ENCODE peak calls at places on chromosome 3, in six cellular contexts. F is AG04449, G is pancreas, Q is cardiac fibroblast, C is brain microvascular endothelial cell, B is GM12865. T is an unnamed sample.

GRCh38 chr3:158381274-158381868 is 189.6 kb upstream of the MLF1 start:
- DNase-seq in C (no peak), Q (no peak), F (no peak), B (no peak), G (no peak), T (no peak)

GRCh38 chr3:61371123-61371522 is 119.9 kb upstream of the FHIT start:
- DNase-seq in Q (peak), F (no peak), G (no peak), B (peak), C (peak), T (peak)

GRCh38 chr3:123758081-123758564 is 126.0 kb downstream of the MYLK start:
- DNase-seq in C (no peak), Q (peak), F (no peak), B (no peak), G (no peak), T (peak)

GRCh38 chr3:126102530-126102951 is 18.6 kb upstream of the SLC41A3 start:
- DNase-seq in F (peak), G (no peak), Q (peak), B (no peak), C (no peak), T (no peak)

GRCh38 chr3:53250881-53251605 is 4.8 kb downstream of the TKT start:
- DNase-seq in B (no peak), C (no peak), F (no peak), G (no peak), Q (no peak), T (peak)

GRCh38 chr3:79383402-79384012 is 384.3 kb downstream of the ROBO1 start:
- DNase-seq in F (no peak), B (no peak), G (no peak), C (peak), Q (peak), T (no peak)

GRCh38 chr3:65412591-65412990 is 626.1 kb downstream of the MAGI1 start:
- DNase-seq in G (peak), Q (peak), C (no peak), F (no peak), B (no peak), T (peak)

GRCh38 chr3:62500556-62501294 is 127.4 kb upstream of the FEZF2 start:
- DNase-seq in G (no peak), B (no peak), C (no peak), Q (no peak), F (no peak), T (no peak)

GRCh38 chr3:25468866-25469319 is 40.8 kb downstream of the RARB start:
- DNase-seq in B (no peak), C (peak), G (no peak), Q (peak), F (peak), T (no peak)

GRCh38 chr3:62041681-62042080 is 331.7 kb downstream of the FEZF2 start:
- DNase-seq in G (no peak), B (no peak), Q (no peak), F (no peak), C (no peak), T (no peak)

GRCh38 chr3:53114412-53115074 is 15.7 kb downstream of the RFT1 start:
- DNase-seq in Q (no peak), F (no peak), C (no peak), G (no peak), B (no peak), T (no peak)

GRCh38 chr3:152121292-152121654 is 147.5 kb upstream of the MBNL1 start:
- DNase-seq in Q (peak), C (no peak), F (peak), G (no peak), B (no peak), T (no peak)

GRCh38 chr3:72152551-72153476 is 367.9 kb upstream of the PROK2 start:
- DNase-seq in G (peak), Q (peak), F (no peak), C (peak), B (no peak), T (peak)

GRCh38 chr3:2595486-2595885 is 496.8 kb downstream of the CNTN4 start:
- DNase-seq in G (no peak), C (no peak), B (no peak), F (no peak), Q (no peak), T (no peak)

GRCh38 chr3:66392512-66392911 is 108.3 kb downstream of the LRIG1 start:
- DNase-seq in B (no peak), F (no peak), Q (no peak), G (no peak), C (no peak), T (no peak)

GRCh38 chr3:112128843-112129727 is 4.0 kb downstream of the GCSAM start:
- DNase-seq in G (no peak), B (peak), Q (peak), C (no peak), F (no peak), T (no peak)

GRCh38 chr3:73259841-73260240 is 198.4 kb downstream of the EBLN2 start:
- DNase-seq in F (no peak), C (no peak), G (no peak), B (no peak), Q (no peak), T (no peak)

GRCh38 chr3:176595307-176595706 is 602.0 kb downstream of the TBL1XR1 start:
- DNase-seq in C (no peak), G (no peak), Q (no peak), F (peak), B (no peak), T (no peak)

GRCh38 chr3:99927651-99928390 is 110.2 kb downstream of the CMSS1 start:
- DNase-seq in Q (no peak), F (no peak), G (no peak), B (no peak), C (no peak), T (no peak)

GRCh38 chr3:40546811-40547210 is 22.1 kb downstream of the ZNF621 start:
- DNase-seq in Q (peak), G (no peak), C (peak), F (no peak), B (no peak), T (no peak)

GRCh38 chr3:190811775-190812480 is 50.6 kb downstream of the GMNC start:
- DNase-seq in F (peak), B (peak), G (no peak), C (peak), Q (peak), T (peak)

GRCh38 chr3:43177092-43177491 is 71.2 kb upstream of the POMGNT2 start:
- DNase-seq in Q (no peak), B (no peak), C (no peak), G (no peak), F (no peak), T (no peak)

GRCh38 chr3:178849220-178849910 is 222.2 kb downstream of the ZMAT3 start:
- DNase-seq in F (no peak), B (no peak), G (no peak), Q (no peak), C (no peak), T (no peak)

GRCh38 chr3:117524890-117525289 is 815.3 kb downstream of the TUSC7 start:
- DNase-seq in C (peak), G (no peak), Q (peak), F (peak), B (no peak), T (no peak)

GRCh38 chr3:124552224-124552623 is 178.0 kb upstream of the UMPS start:
- DNase-seq in B (no peak), Q (no peak), C (no peak), F (no peak), G (peak), T (peak)

GRCh38 chr3:14123308-14124222 is 1.1 kb downstream of the CHCHD4 start:
- DNase-seq in C (no peak), Q (no peak), F (no peak), B (peak), G (no peak), T (no peak)

GRCh38 chr3:31081031-31081662 is 186.7 kb upstream of the GADL1 start:
- DNase-seq in F (no peak), Q (no peak), G (no peak), B (no peak), C (no peak), T (no peak)

GRCh38 chr3:194139085-194139976 is 3.4 kb downstream of the HES1 start:
- DNase-seq in G (no peak), C (peak), B (no peak), Q (peak), F (no peak), T (peak)

GRCh38 chr3:119350114-119350513 is 55.9 kb downstream of the ARHGAP31 start:
- DNase-seq in F (no peak), B (no peak), G (no peak), C (no peak), Q (peak), T (no peak)

GRCh38 chr3:125440559-125440955 is 65.4 kb upstream of the ZNF148 start:
- DNase-seq in C (no peak), Q (no peak), G (peak), F (no peak), B (no peak), T (peak)

GRCh38 chr3:157662171-157662570 is 159.0 kb upstream of the VEPH1 start:
- DNase-seq in F (no peak), G (no peak), C (no peak), Q (no peak), B (no peak), T (no peak)

GRCh38 chr3:23601020-23601822 is 204.5 kb upstream of the UBE2E1 start:
- DNase-seq in F (no peak), B (no peak), C (no peak), Q (peak), G (no peak), T (no peak)

GRCh38 chr3:114435733-114436132 is 141.9 kb downstream of the TIGIT start:
- DNase-seq in B (no peak), Q (no peak), C (no peak), F (no peak), G (no peak), T (no peak)

GRCh38 chr3:66427951-66428350 is 72.9 kb downstream of the LRIG1 start:
- DNase-seq in G (no peak), B (no peak), C (no peak), F (no peak), Q (no peak), T (no peak)

DNA sequence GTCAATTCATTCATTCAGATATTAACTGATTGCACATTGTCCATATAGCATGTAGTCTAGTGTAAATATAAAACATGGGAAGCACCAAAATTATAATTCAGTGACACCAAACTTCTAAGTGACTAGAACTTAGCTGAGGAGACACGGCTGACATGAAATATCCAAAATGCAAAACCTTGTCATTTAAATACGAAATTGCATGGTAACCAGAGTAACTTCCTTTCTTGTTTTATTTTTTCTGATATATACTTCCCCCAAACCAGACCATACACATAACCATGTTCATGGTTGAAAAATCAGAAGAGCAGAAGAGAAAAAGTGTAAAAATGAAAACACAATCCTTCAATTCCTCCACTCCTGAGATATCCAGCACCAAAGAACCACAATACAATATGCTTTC is 38.0 kb downstream of the CBLB start:
- DNase-seq in B (no peak), Q (no peak), G (no peak), F (no peak), C (no peak), T (no peak)
- H3K4me3 ChIP-seq in B (no peak), Q (no peak), G (no peak), F (no peak), C (no peak), T (no peak)

GRCh38 chr3:138263104-138263503 is 66.5 kb downstream of the NME9 start:
- DNase-seq in B (no peak), Q (peak), C (no peak), G (no peak), F (no peak), T (no peak)

GRCh38 chr3:138259126-138259525 is 70.5 kb downstream of the NME9 start:
- DNase-seq in G (no peak), B (no peak), C (no peak), F (no peak), Q (no peak), T (no peak)

GRCh38 chr3:138256022-138256421 is 68.9 kb downstream of the ARMC8 start:
- DNase-seq in C (no peak), Q (no peak), F (no peak), G (no peak), B (no peak), T (no peak)

GRCh38 chr3:138257986-138258385 is 70.9 kb downstream of the ARMC8 start:
- DNase-seq in G (no peak), C (no peak), Q (no peak), F (no peak), B (peak), T (no peak)

DNA sequence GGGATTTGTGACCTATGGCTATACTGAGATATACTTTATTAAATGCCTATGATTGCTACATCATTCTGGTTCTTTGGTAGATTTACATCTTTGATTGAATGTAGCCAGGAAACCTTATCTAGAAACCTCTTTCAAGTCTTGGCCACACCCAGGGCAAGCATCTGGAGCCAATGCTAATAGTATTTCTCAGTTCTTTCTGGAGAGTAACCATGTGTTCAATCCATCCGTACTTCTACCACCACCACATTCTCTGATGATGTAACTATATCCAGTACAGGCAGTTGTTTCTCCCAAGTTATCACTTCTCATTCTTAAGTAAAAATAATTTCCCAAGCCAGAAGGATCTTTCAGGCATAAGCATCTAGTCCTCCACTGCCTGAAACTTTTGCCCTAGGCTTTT is 69.0 kb downstream of the NME9 start:
- DNase-seq in C (no peak), Q (peak), G (no peak), B (no peak), F (no peak), T (no peak)
- H3K4me3 ChIP-seq in C (no peak), Q (no peak), G (no peak), B (no peak), F (no peak), T (no peak)

GRCh38 chr3:69328103-69328755 is 57.7 kb downstream of the FRMD4B start:
- DNase-seq in B (no peak), F (no peak), Q (no peak), G (no peak), C (no peak), T (no peak)

GRCh38 chr3:69329897-69330296 is 56.0 kb downstream of the FRMD4B start:
- DNase-seq in F (peak), G (no peak), Q (no peak), C (peak), B (no peak), T (no peak)

GRCh38 chr3:69328903-69329302 is 57.0 kb downstream of the FRMD4B start:
- DNase-seq in F (no peak), C (no peak), G (no peak), B (no peak), Q (no peak), T (no peak)

GRCh38 chr3:69326821-69327433 is 59.0 kb downstream of the FRMD4B start:
- DNase-seq in Q (no peak), G (no peak), B (peak), F (no peak), C (no peak), T (no peak)

GRCh38 chr3:69330891-69331400 is 54.9 kb downstream of the FRMD4B start:
- DNase-seq in G (no peak), F (no peak), Q (peak), B (no peak), C (no peak), T (no peak)
- H3K4me3 ChIP-seq in G (no peak), F (no peak), Q (no peak), B (no peak), C (no peak), T (no peak)

DNA sequence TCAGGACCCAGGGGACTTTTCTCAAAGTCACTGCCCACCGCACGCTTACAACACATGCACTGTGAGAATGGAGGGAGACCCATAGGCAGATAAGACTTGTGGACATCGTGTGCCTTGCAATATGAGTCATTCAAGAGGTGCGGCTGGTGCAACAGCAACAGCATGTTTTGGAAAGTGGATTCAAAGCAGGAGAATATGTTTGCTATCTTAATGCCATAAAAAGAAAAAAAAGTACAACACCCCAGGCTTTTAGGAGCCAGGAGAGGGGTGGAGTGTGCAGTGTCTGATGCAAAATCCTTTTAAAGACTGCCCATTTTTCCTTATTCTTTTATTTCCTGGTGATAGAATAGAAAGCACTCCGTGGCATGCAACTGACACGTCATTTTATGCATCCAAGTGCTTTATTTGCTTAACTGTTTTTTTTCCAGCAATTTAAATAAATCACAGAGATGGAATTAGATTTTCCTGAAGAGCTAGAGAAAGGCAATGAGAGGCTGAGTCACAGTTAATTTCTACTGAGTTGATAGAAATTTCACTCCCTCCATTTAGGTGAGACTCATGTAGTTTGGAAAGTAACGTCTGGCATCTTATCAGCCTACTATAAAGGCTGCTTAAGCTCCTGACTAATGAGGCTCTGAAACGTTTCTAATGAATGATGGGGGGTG is 96.3 kb downstream of the NSUN3 start:
- DNase-seq in C (peak), G (no peak), B (no peak), F (no peak), Q (peak), T (peak)
- H3K4me3 ChIP-seq in C (peak), G (no peak), B (no peak), F (peak), Q (no peak), T (no peak)

GRCh38 chr3:16883726-16884083 is 1.1 kb upstream of the PLCL2 start:
- DNase-seq in C (no peak), F (no peak), Q (no peak), B (no peak), G (no peak), T (no peak)
- H3K4me3 ChIP-seq in C (peak), F (peak), Q (peak), B (peak), G (peak), T (no peak)

DNA sequence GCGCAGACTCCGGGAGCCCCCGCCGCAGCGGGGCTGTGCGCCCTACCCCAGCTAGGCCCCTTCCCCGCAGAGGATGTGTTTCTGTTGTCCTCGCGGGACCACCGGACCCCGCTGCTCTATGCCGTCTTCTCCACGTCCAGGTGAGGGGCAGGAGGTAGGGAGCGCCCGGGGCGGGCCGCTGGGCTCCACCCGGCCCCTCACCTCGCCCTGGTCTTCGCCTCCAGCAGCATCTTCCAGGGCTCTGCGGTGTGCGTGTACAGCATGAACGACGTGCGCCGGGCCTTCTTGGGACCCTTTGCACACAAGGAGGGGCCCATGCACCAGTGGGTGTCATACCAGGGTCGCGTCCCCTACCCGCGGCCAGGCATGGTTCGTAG is 4.7 kb downstream of the SEMA3B start:
- DNase-seq in B (no peak), F (no peak), G (no peak), Q (no peak), C (no peak), T (no peak)
- H3K4me3 ChIP-seq in B (no peak), F (no peak), G (no peak), Q (no peak), C (no peak), T (no peak)

DNA sequence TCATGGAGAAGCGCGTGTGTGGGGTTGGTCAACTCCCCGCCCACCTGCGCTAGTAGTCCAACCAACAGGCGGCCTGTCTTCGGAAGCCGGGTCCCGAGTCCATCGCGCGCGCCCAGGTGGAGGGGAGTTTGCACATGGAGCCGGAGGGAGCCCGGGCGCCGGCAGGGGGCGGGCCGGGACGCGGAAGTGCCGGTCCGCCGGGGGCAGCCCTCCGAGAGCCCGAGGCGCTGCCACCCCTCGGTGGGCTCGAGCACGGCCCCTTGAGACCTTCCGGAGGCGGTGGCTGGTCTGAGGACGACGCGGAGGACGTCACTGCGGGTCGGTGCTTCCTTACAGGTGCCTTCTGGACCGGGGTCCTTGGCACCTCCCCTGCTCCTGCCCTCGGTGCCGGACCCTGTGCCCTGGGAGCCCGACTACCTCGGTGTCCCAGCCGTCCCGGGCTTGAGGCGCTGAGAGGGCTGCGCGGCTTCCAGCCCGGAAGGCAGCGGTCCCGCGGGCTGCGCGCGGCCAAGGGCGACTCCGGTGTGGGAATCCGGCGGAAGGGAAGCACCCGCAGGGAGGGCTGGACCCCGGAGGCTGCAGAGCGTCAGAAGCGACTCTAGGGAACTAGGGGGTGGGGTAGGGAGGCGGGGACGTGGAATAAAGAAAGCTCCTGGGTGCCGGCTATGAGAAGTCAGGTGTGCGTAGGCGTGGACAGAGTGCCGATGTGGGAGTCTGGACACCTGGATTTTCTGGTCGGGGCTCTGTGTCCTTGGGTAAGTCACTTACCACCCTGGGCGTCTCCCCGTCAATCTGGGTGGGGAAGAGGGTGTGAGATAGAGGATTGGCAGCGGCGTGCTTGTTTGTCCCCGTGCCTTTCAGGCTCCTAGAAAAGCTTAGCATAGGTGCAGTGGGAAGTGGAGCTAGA is 212.3 kb downstream of the FGF12 start:
- DNase-seq in Q (no peak), F (no peak), G (peak), C (no peak), B (peak), T (no peak)
- H3K4me3 ChIP-seq in Q (peak), F (no peak), G (peak), C (peak), B (no peak), T (no peak)

GRCh38 chr3:195891431-195892104 is 16.8 kb downstream of the TNK2 start:
- DNase-seq in B (no peak), F (no peak), G (no peak), C (no peak), Q (no peak), T (no peak)
- H3K4me3 ChIP-seq in B (no peak), F (no peak), G (peak), C (no peak), Q (peak), T (peak)

GRCh38 chr3:184015381-184016019 is 2.2 kb downstream of the ABCC5 start:
- DNase-seq in B (no peak), C (no peak), F (no peak), G (no peak), Q (no peak), T (no peak)
- H3K4me3 ChIP-seq in B (no peak), C (no peak), F (no peak), G (no peak), Q (no peak), T (no peak)

T was measured in HepG2.